ENCODE peak calls at places on chromosomes 16 and 17, in four cellular contexts. K, V, T and Y are unnamed samples.
A peak's percentile ranks its signal among the peaks of the same experiment; 100 is the strongest.

GRCh38 chr17:4332296-4332970 is 34.0 kb downstream of the UBE2G1 start:
- DNase-seq in K (no peak), V (no peak), T (no peak), Y (no peak)

GRCh38 chr16:89358030-89359005 is 132.0 kb downstream of the ANKRD11 start:
- DNase-seq in K (no peak), V (no peak), T (no peak), Y (no peak)

GRCh38 chr16:89696598-89697128 is 4.8 kb downstream of the SPATA2L start:
- DNase-seq in K (no peak), V (no peak), T (no peak), Y (no peak)

GRCh38 chr17:76682306-76682705 is 28.5 kb downstream of the MXRA7 start:
- DNase-seq in K (peak; percentile 61), V (no peak), T (no peak), Y (no peak)

GRCh38 chr16:7289299-7289698 is 43.3 kb upstream of the RBFOX1 start:
- DNase-seq in K (no peak), V (no peak), T (no peak), Y (no peak)

GRCh38 chr17:58535431-58535830 is 21.0 kb upstream of the MTMR4 start:
- DNase-seq in K (no peak), V (no peak), T (peak; percentile 56), Y (no peak)

GRCh38 chr16:17083628-17084027 is 387.1 kb downstream of the XYLT1 start:
- DNase-seq in K (no peak), V (no peak), T (no peak), Y (peak; percentile 85)

GRCh38 chr16:79764415-79765149 is 164.0 kb upstream of the MAF start:
- DNase-seq in K (no peak), V (no peak), T (no peak), Y (no peak)

GRCh38 chr16:12097523-12098428 is 121.2 kb downstream of the SNX29 start:
- DNase-seq in K (no peak), V (peak; percentile 48), T (no peak), Y (no peak)

GRCh38 chr17:19744922-19745757 is 3.0 kb downstream of the ALDH3A1 start:
- DNase-seq in K (peak; percentile 93), V (peak; percentile 87), T (peak; percentile 61), Y (peak; percentile 90)

GRCh38 chr17:31467502-31468256 is 76.2 kb downstream of the RAB11FIP4 start:
- DNase-seq in K (peak; percentile 44), V (no peak), T (no peak), Y (no peak)

GRCh38 chr17:39975801-39976200 is 4.8 kb upstream of the PSMD3 start:
- DNase-seq in K (no peak), V (no peak), T (no peak), Y (no peak)

GRCh38 chr16:87956169-87956770 is 5.0 kb downstream of the BANP start:
- DNase-seq in K (no peak), V (no peak), T (no peak), Y (no peak)

GRCh38 chr16:53041196-53041977 is 11.3 kb downstream of the CHD9NB start:
- DNase-seq in K (peak; percentile 90), V (no peak), T (no peak), Y (no peak)

GRCh38 chr17:36935681-36936454 is 1.4 kb upstream of the LHX1 start:
- DNase-seq in K (no peak), V (no peak), T (no peak), Y (no peak)

GRCh38 chr16:85536411-85537330 is 76.5 kb upstream of the GSE1 start:
- DNase-seq in K (no peak), V (peak; percentile 84), T (no peak), Y (no peak)

GRCh38 chr17:81968850-81969812 is 8.1 kb upstream of the NOTUM start:
- DNase-seq in K (no peak), V (no peak), T (no peak), Y (no peak)

GRCh38 chr16:84045818-84046470 is 3.3 kb upstream of the SLC38A8 start:
- DNase-seq in K (no peak), V (no peak), T (no peak), Y (no peak)
- H3K4me3 ChIP-seq in K (no peak overlapping the region), V (no peak overlapping the region), T (no peak overlapping the region), Y (no peak overlapping the region)

GRCh38 chr16:75181630-75182029 is 25.3 kb downstream of the CTRB2 start:
- DNase-seq in K (no peak), V (no peak), T (no peak), Y (no peak)

GRCh38 chr16:75179208-75179607 is 27.8 kb downstream of the CTRB2 start:
- DNase-seq in K (no peak), V (no peak), T (no peak), Y (no peak)

GRCh38 chr16:75175074-75175473 is 26.8 kb downstream of the ZFP1 start:
- DNase-seq in K (no peak), V (no peak), T (no peak), Y (no peak)

GRCh38 chr16:75172578-75172977 is 24.3 kb downstream of the ZFP1 start:
- DNase-seq in K (no peak), V (no peak), T (no peak), Y (no peak)

GRCh38 chr16:75176926-75177325 is 28.6 kb downstream of the ZFP1 start:
- DNase-seq in K (no peak), V (no peak), T (no peak), Y (no peak)
- H3K9me3 ChIP-seq in K (peaks cover 48% of the 10 kb centered on the region), V (peaks cover 6% of the 10 kb centered on the region), T (peaks cover 13% of the 10 kb centered on the region), Y (peaks cover 3% of the 10 kb centered on the region)

GRCh38 chr16:4882261-4882632 is 35.0 kb downstream of the UBN1 start:
- DNase-seq in K (no peak), V (no peak), T (no peak), Y (no peak)
- H3K36me3 ChIP-seq in K (peaks cover 13% of the 10 kb centered on the region), V (peaks cover 6% of the 10 kb centered on the region), T (peaks cover 32% of the 10 kb centered on the region), Y (peaks cover 52% of the 10 kb centered on the region)

GRCh38 chr17:10745231-10745630 is 15.4 kb upstream of the TMEM220 start:
- DNase-seq in K (no peak), V (no peak), T (no peak), Y (no peak)

GRCh38 chr17:10744509-10745000 is 14.7 kb upstream of the TMEM220 start:
- DNase-seq in K (no peak), V (no peak), T (no peak), Y (no peak)

GRCh38 chr17:10743316-10744009 is 13.6 kb upstream of the TMEM220 start:
- DNase-seq in K (no peak), V (no peak), T (no peak), Y (no peak)

GRCh38 chr17:10741416-10742140 is 11.8 kb upstream of the TMEM220 start:
- DNase-seq in K (no peak), V (no peak), T (no peak), Y (no peak)

DNA sequence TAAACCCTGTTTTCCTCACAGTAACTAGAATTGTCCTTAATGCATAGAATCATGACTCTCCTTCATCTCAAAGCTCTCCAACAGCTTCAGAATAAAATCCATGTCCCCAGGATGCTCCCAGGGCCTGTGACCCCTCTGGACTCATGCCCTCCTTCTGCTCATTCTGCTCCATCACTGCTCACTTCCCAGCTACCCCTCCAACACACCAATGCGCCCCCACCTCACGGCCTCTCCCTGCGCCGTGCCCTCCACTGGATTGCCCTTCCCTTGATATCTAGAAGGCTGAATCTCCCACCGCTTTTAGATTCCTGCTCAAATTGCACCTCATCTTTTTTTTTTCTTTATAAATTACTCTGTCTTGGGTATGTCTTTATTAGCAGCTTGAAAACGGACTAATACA is 12.6 kb upstream of the TMEM220 start:
- DNase-seq in K (no peak), V (no peak), T (no peak), Y (no peak)
- H3K4me3 ChIP-seq in K (no peak overlapping the region), V (no peak overlapping the region), T (no peak overlapping the region), Y (no peak overlapping the region)

GRCh38 chr17:83181991-83182619 is 102.7 kb downstream of the METRNL start:
- DNase-seq in K (no peak), V (peak; percentile 16), T (no peak), Y (no peak)

GRCh38 chr17:83182620-83183063 is 103.2 kb downstream of the METRNL start:
- DNase-seq in K (peak; percentile 19), V (peak; percentile 26), T (no peak), Y (no peak)

GRCh38 chr17:83185023-83186002 is 105.9 kb downstream of the METRNL start:
- DNase-seq in K (no peak), V (peak; percentile 18), T (no peak), Y (no peak)

GRCh38 chr17:83183951-83184506 is 104.6 kb downstream of the METRNL start:
- DNase-seq in K (peak; percentile 18), V (peak; percentile 20), T (no peak), Y (no peak)

DNA sequence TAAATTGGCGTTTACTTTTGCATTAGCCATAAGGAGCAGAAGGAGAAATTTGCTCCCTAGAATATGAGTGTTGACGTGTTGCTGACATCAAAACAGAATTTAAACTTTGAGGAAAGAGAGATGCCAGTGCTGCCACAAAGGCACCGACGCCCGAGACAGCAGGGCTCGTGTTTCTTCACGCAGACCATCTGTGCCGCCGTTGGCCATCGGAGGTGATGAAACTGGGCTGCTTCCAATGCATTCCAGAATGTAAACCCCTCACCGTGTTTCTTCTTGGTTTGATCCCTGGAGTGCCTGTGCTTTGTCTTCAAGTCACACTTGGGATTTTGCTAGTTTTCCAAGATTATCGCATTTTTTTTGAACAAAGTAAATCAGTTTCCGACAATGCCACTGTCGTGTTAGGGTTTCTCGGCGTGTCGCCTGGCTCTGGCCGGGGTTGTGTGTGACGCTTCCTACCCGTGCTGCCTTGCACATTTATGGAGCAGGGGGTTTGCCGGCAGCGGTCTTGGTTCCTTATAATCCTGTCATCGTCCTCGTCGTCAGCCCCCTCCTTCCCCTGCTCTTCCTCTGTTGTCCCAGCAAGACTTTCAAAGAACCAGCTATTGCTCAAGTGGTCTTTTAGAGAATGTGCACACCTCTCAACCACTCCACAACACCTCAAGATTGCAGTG is 103.9 kb downstream of the METRNL start:
- DNase-seq in K (no peak), V (peak; percentile 14), T (no peak), Y (no peak)
- H3K9me3 ChIP-seq in K (peaks cover 5% of the 10 kb centered on the region), V (no peaks in the 10 kb centered on the region), T (no peaks in the 10 kb centered on the region), Y (no peaks in the 10 kb centered on the region)